ENCODE peak calls at places on chromosomes 5 and 9, in seven cellular contexts. L, N, I, Y, U, R and M are unnamed samples. For H3K27me3 and H3K9me3, the result is how much of the 10 kb centered on the place peaks cover.

GRCh38 chr9:113228130-113228665 is 6.9 kb downstream of the SLC31A1 start:
- DNase-seq in U (no peak), R (peak), I (no peak), N (no peak), Y (no peak), L (no peak), M (peak)

GRCh38 chr9:72315089-72315509 is 49.9 kb downstream of the ZFAND5 start:
- DNase-seq in L (no peak), Y (no peak), N (peak), U (peak), I (peak), R (no peak), M (peak)

GRCh38 chr5:65366655-65367054 is 115.1 kb downstream of the ADAMTS6 start:
- DNase-seq in N (no peak), I (no peak), Y (no peak), R (no peak), U (no peak), L (no peak), M (no peak)

GRCh38 chr9:93093081-93093448 is 3.0 kb upstream of the CARD19 start:
- DNase-seq in I (no peak), Y (no peak), L (no peak), R (no peak), U (no peak), N (no peak), M (peak)

GRCh38 chr9:136492978-136493522 is 10.2 kb upstream of the SEC16A start:
- DNase-seq in R (no peak), U (no peak), Y (no peak), I (no peak), L (no peak), N (no peak), M (no peak)

GRCh38 chr5:134552301-134552700 is 26.8 kb downstream of the JADE2 start:
- DNase-seq in R (no peak), Y (no peak), U (peak), L (no peak), N (peak), I (peak), M (no peak)

GRCh38 chr5:10355071-10355889 is 1.8 kb downstream of the MARCHF6 start:
- DNase-seq in I (no peak), Y (peak), U (peak), N (no peak), R (no peak), L (no peak), M (no peak)

GRCh38 chr5:134515801-134516200 is 9.7 kb upstream of the JADE2 start:
- DNase-seq in R (no peak), U (no peak), L (peak), Y (no peak), N (no peak), I (no peak), M (no peak)

GRCh38 chr9:123893831-123894460 is 36.0 kb downstream of the DENND1A start:
- DNase-seq in N (no peak), R (no peak), I (no peak), Y (no peak), L (no peak), U (peak), M (no peak)

GRCh38 chr5:160020266-160020770 is 11.4 kb downstream of the TTC1 start:
- DNase-seq in Y (no peak), N (no peak), L (no peak), U (no peak), R (no peak), I (no peak), M (no peak)

GRCh38 chr9:120711354-120711753 is 2.9 kb downstream of the MEGF9 start:
- DNase-seq in I (no peak), R (no peak), L (no peak), Y (no peak), N (no peak), U (peak), M (no peak)

GRCh38 chr9:114721491-114722362 is 39.7 kb upstream of the TEX48 start:
- DNase-seq in N (no peak), Y (no peak), I (no peak), L (no peak), R (no peak), U (peak), M (no peak)

GRCh38 chr9:20623021-20623747 is 885 bp upstream of the MLLT3 start:
- DNase-seq in U (peak), L (peak), R (peak), I (peak), Y (peak), N (peak), M (no peak)

GRCh38 chr5:147822686-147823491 is 8.6 kb downstream of the SPINK1 start:
- DNase-seq in I (no peak), U (peak), N (peak), R (peak), L (no peak), Y (peak), M (peak)

GRCh38 chr5:123358751-123359150 is 64.5 kb downstream of the CEP120 start:
- DNase-seq in I (no peak), L (no peak), Y (no peak), R (no peak), U (no peak), N (no peak), M (no peak)

GRCh38 chr5:112960316-112960715 is 16.3 kb upstream of the DCP2 start:
- DNase-seq in R (no peak), L (no peak), Y (no peak), I (no peak), N (no peak), U (no peak), M (no peak)

GRCh38 chr5:62942384-62942783 is 363.8 kb downstream of the LRRC70 start:
- DNase-seq in R (no peak), L (no peak), U (no peak), N (no peak), Y (no peak), I (no peak), M (no peak)

GRCh38 chr9:130215341-130216119 is 43.3 kb downstream of the NCS1 start:
- DNase-seq in N (peak), R (peak), Y (no peak), L (no peak), I (no peak), U (peak), M (no peak)

GRCh38 chr5:110769282-110769681 is 30.5 kb downstream of the SLC25A46 start:
- DNase-seq in R (no peak), N (no peak), U (peak), Y (no peak), I (no peak), L (no peak), M (no peak)

GRCh38 chr9:81244631-81245030 is 444.7 kb downstream of the TLE1 start:
- DNase-seq in N (no peak), U (peak), L (no peak), I (no peak), R (no peak), Y (no peak), M (no peak)

GRCh38 chr9:130707225-130707976 is 13.8 kb downstream of the EXOSC2 start:
- DNase-seq in R (peak), Y (peak), L (peak), I (peak), U (peak), N (peak), M (peak)

GRCh38 chr5:172276214-172276613 is 7.3 kb downstream of the UBTD2 start:
- DNase-seq in Y (no peak), U (peak), R (no peak), N (no peak), I (no peak), L (no peak), M (no peak)

GRCh38 chr9:126802343-126803059 is 2.3 kb upstream of the ZBTB43 start:
- DNase-seq in Y (no peak), U (no peak), I (no peak), N (no peak), L (no peak), R (no peak), M (no peak)

GRCh38 chr9:115164511-115164974 is 46.6 kb upstream of the TNC start:
- DNase-seq in U (peak), L (no peak), Y (no peak), R (no peak), N (peak), I (no peak), M (no peak)

GRCh38 chr5:127696688-127697087 is 6.5 kb upstream of the CCDC192 start:
- DNase-seq in Y (no peak), N (no peak), U (peak), I (no peak), L (no peak), R (no peak), M (no peak)

GRCh38 chr9:130593020-130593419 is 13.6 kb downstream of the FUBP3 start:
- DNase-seq in U (no peak), R (no peak), I (no peak), Y (no peak), N (no peak), L (no peak), M (no peak)

GRCh38 chr5:152676177-152676576 is 271.1 kb upstream of the NMUR2 start:
- DNase-seq in L (no peak), Y (no peak), R (no peak), N (no peak), U (no peak), I (no peak), M (no peak)

GRCh38 chr9:89878687-89879086 is 273.9 kb downstream of the GADD45G start:
- DNase-seq in Y (no peak), U (no peak), L (peak), I (peak), N (no peak), R (no peak), M (no peak)

GRCh38 chr5:170333161-170333909 is 35.8 kb upstream of the LCP2 start:
- DNase-seq in U (peak), I (no peak), L (peak), R (peak), N (peak), Y (peak), M (no peak)

GRCh38 chr5:147455321-147455720 is 54.5 kb downstream of the DPYSL3 start:
- DNase-seq in U (peak), Y (no peak), R (no peak), N (no peak), L (no peak), I (peak), M (peak)

GRCh38 chr5:137751869-137752491 is 2.2 kb downstream of the HNRNPA0 start:
- DNase-seq in U (peak), L (no peak), N (no peak), Y (peak), R (no peak), I (no peak), M (peak)

GRCh38 chr5:76986828-76987526 is 34.1 kb downstream of the CRHBP start:
- DNase-seq in L (no peak), N (no peak), I (no peak), U (no peak), R (no peak), Y (no peak), M (no peak)

GRCh38 chr5:173823721-173824567 is 64.2 kb upstream of the CPEB4 start:
- DNase-seq in Y (no peak), R (no peak), N (no peak), L (no peak), U (peak), I (no peak), M (no peak)

GRCh38 chr9:136438909-136439549 is 616 bp downstream of the INPP5E start:
- DNase-seq in I (no peak), Y (peak), U (peak), L (peak), N (no peak), R (peak), M (no peak)

GRCh38 chr5:170232786-170233185 is at the start of gene C5orf58:
- DNase-seq in Y (no peak), U (no peak), L (peak), N (no peak), R (no peak), I (no peak), M (no peak)

GRCh38 chr5:131148835-131149234 is 16.2 kb downstream of the HINT1 start:
- DNase-seq in I (no peak), U (no peak), L (no peak), N (no peak), R (no peak), Y (no peak), M (no peak)

GRCh38 chr9:110578896-110579752 is at the start of gene SVEP1:
- DNase-seq in Y (no peak), R (no peak), L (peak), U (peak), I (no peak), N (peak), M (no peak)

GRCh38 chr5:142474426-142474825 is 149.6 kb upstream of the SPRY4 start:
- DNase-seq in U (peak), I (no peak), Y (no peak), R (no peak), L (no peak), N (no peak), M (no peak)

DNA sequence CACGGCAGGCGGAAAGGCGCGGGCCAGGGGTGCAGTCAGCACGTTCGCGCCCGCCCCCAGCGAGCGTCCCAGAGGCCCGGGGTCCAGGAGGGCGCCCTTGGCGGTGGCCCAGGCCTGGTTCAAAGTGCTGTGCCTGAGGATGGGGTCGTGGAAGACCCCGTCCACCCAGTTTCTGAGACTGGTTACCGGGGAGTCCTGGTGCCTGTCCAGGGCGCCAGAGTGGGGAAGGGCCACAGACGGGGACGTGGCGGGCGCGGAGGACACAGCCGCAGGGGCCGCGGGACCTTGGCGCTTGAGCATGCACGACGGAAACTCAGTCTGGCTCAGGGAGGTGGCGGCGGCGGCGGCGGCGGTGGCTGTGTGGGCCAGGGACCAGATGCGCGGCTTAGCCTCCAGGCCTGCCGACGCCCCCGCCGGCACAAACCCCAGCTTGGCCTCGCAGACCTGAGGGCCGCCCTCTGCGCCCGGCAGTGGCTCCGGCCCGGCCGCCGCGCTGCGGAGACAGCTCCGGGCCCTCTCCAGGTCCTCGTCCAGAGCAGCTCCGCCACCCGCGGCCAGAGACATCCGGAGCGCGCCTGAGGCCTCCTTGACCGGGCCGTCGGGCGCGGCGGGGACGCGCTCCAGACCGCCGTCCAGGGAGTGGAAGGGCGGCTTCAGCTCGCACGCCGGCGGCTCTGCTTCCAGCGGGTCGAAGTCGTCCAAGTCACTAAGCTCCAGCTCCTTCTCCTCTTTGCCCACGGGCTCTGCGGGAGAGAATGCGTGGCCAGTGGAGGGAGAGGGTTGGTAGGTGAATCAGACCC is 4.5 kb downstream of the IRX4 start:
- DNase-seq in L (peak), U (no peak), I (no peak), R (no peak), N (no peak), Y (no peak), M (no peak)
- H3K27me3 ChIP-seq in L (half or more), U (half or more), I (under half), R (under half), N (under half), Y (under half), M (under half)

GRCh38 chr5:15502208-15502607 is 2.2 kb downstream of the FBXL7 start:
- DNase-seq in L (no peak), R (no peak), Y (no peak), N (no peak), U (peak), I (no peak), M (peak)

GRCh38 chr5:15496886-15497285 is 3.1 kb upstream of the FBXL7 start:
- DNase-seq in R (no peak), N (no peak), U (no peak), Y (no peak), I (no peak), L (no peak), M (no peak)

GRCh38 chr5:15501057-15501791 is 1.2 kb downstream of the FBXL7 start:
- DNase-seq in R (no peak), N (peak), U (peak), L (peak), I (peak), Y (no peak), M (peak)

GRCh38 chr5:15500326-15500958 is 462 bp downstream of the FBXL7 start:
- DNase-seq in U (peak), Y (no peak), I (peak), R (no peak), N (peak), L (peak), M (no peak)

GRCh38 chr5:15499528-15500325 is at the start of gene FBXL7:
- DNase-seq in I (peak), L (peak), Y (no peak), U (peak), R (no peak), N (peak), M (peak)
- H3K4me3 ChIP-seq in I (peak), L (peak), Y (no peak), U (peak), R (no peak), N (peak), M (peak)

GRCh38 chr9:133792721-133793470 is 54.7 kb upstream of the SARDH start:
- DNase-seq in Y (peak), L (peak), R (peak), N (peak), I (peak), U (peak), M (peak)
- H3K9me3 ChIP-seq in Y (under half), L (under half), R (under half), N (under half), I (under half), U (under half), M (under half)

GRCh38 chr5:150183436-150183835 is 6.4 kb upstream of the SLC6A7 start:
- DNase-seq in I (no peak), R (no peak), N (no peak), Y (no peak), L (no peak), U (no peak), M (no peak)

GRCh38 chr5:150184006-150184405 is 5.9 kb upstream of the SLC6A7 start:
- DNase-seq in L (no peak), Y (no peak), U (no peak), R (no peak), N (no peak), I (no peak), M (no peak)

GRCh38 chr5:150186796-150187356 is 3.0 kb upstream of the SLC6A7 start:
- DNase-seq in Y (no peak), I (no peak), L (no peak), N (no peak), R (no peak), U (no peak), M (no peak)

GRCh38 chr5:150186137-150186536 is 3.7 kb upstream of the SLC6A7 start:
- DNase-seq in I (no peak), Y (no peak), L (no peak), R (no peak), N (no peak), U (no peak), M (no peak)

DNA sequence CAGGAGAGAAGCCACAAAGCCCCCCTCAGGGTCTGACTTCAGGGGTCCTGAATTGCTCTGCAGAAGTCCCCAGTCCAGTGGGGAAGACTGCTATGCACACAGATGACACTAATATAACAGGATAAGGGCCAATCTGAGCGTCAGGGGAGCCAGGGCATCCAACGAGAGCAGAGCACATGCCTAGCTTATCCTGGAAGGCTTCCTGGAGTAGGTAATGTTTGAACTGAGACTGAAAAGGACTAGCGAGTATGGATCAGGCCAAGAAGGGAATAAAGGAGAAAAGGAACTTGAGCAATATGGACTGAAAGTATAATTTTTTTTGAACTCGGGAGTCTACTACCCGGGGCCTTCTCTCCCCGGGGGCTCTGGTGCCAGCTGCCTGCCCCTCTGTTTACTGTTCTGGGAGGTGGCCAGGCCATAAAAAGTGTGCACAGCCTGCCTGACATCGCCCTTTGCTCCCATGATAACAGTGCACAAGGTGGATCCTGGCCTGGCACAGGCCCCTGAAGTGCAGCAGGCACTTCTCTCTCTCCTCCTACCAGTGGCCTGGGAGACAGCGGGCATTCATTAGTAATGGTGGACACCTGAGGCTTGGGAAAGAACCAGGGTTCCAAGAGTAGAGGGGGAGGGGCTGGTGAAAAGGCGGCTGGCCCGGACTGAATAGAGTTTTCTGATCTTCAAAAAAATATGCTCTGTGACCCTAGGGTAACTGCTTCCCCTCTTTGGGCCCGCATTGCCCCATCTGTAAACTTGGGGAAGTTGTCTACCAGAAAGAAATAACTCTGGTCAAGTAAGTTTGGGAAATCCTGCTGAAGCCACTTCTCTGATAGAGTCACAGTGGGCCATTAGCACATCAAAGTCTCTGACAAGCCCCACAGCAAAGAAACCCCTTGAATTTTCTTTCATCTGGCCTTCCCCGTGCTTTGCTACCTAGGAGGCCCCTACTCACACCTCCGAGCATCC is 4.6 kb upstream of the SLC6A7 start:
- DNase-seq in N (no peak), L (no peak), U (no peak), I (no peak), R (no peak), Y (no peak), M (no peak)
- H3K27me3 ChIP-seq in N (under half), L (under half), U (under half), I (under half), R (under half), Y (under half), M (under half)

GRCh38 chr9:4987996-4988421 is 2.9 kb downstream of the JAK2 start:
- DNase-seq in U (peak), I (no peak), Y (peak), R (peak), N (no peak), L (peak), M (peak)
- H3K4me3 ChIP-seq in U (peak), I (no peak), Y (peak), R (no peak), N (peak), L (no peak), M (no peak)

GRCh38 chr5:141313711-141314110 is 6.9 kb downstream of the TAF7 start:
- DNase-seq in L (no peak), Y (no peak), I (no peak), U (no peak), R (no peak), N (no peak), M (no peak)

GRCh38 chr5:141322261-141322660 is 1.7 kb upstream of the TAF7 start:
- DNase-seq in U (no peak), N (no peak), L (no peak), Y (no peak), I (no peak), R (no peak), M (no peak)

GRCh38 chr5:141320225-141321169 is at the start of gene TAF7:
- DNase-seq in I (peak), Y (peak), N (peak), R (peak), L (peak), U (peak), M (peak)

GRCh38 chr5:141319699-141320098 is 885 bp downstream of the TAF7 start:
- DNase-seq in I (no peak), L (no peak), R (no peak), N (no peak), Y (no peak), U (no peak), M (no peak)

DNA sequence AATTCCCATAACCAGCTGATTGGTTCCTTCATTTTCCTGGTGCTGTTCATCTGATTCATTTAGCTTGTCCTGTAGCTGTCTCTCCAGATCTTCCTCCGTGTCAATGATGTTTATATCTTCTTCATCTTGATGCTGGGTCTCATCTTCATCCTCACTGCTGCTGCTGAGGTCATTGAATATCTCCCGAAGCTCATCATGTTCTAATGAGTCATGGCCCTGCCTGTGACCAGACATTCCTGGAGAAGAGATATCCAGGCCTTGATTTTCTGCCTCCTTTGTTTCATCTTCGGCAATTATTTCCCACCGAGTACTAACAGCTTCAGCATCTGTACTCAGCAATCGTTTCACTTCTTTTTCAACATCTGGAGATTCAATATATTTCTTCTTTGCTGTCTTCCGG is 1.4 kb downstream of the TAF7 start:
- DNase-seq in L (no peak), I (no peak), U (peak), N (no peak), R (no peak), Y (no peak), M (no peak)
- H3K9me3 ChIP-seq in L (under half), I (under half), U (under half), N (under half), R (half or more), Y (half or more), M (under half)